ENCODE peak calls at places on chromosomes 16 and 17, in eight cellular contexts. One of them, this sample, is unnamed.
A peak's percentile ranks its signal among the peaks of the same experiment; 100 is the strongest.

GRCh38 chr17:15233022-15233805 is 31.9 kb downstream of the PMP22 start:
- DNase-seq in HCT116: no peak
- DNase-seq in OCI-LY7: peak; percentile 13
- DNase-seq in fibroblast of lung: peak; percentile 42
- DNase-seq in IMR-90: peak; percentile 75
- DNase-seq in PC-3: peak; percentile 79
- DNase-seq in endothelial cell of umbilical vein: peak; percentile 6
- DNase-seq in neural progenitor cell: peak; percentile 10
- DNase-seq in this sample: peak; percentile 62

GRCh38 chr16:66948034-66948821 is 12.8 kb upstream of the CES3 start:
- DNase-seq in PC-3: no peak
- DNase-seq in fibroblast of lung: no peak
- DNase-seq in OCI-LY7: no peak
- DNase-seq in endothelial cell of umbilical vein: peak; percentile 18
- DNase-seq in IMR-90: no peak
- DNase-seq in HCT116: no peak
- DNase-seq in neural progenitor cell: no peak
- DNase-seq in this sample: peak; percentile 68

GRCh38 chr16:69563605-69564580 is 1.9 kb upstream of the NFAT5 start:
- DNase-seq in endothelial cell of umbilical vein: peak; percentile 69
- DNase-seq in PC-3: peak; percentile 15
- DNase-seq in HCT116: no peak
- DNase-seq in fibroblast of lung: peak; percentile 17
- DNase-seq in neural progenitor cell: peak; percentile 92
- DNase-seq in IMR-90: peak; percentile 65
- DNase-seq in OCI-LY7: peak; percentile 71
- DNase-seq in this sample: peak; percentile 85

GRCh38 chr17:63531022-63531965 is 8.1 kb downstream of the KCNH6 start:
- DNase-seq in fibroblast of lung: no peak
- DNase-seq in PC-3: no peak
- DNase-seq in neural progenitor cell: no peak
- DNase-seq in endothelial cell of umbilical vein: no peak
- DNase-seq in HCT116: no peak
- DNase-seq in OCI-LY7: no peak
- DNase-seq in IMR-90: no peak
- DNase-seq in this sample: no peak

GRCh38 chr16:55494994-55495421 is 13.9 kb upstream of the LPCAT2 start:
- DNase-seq in HCT116: no peak
- DNase-seq in neural progenitor cell: peak; percentile 47
- DNase-seq in PC-3: peak; percentile 32
- DNase-seq in IMR-90: peak; percentile 96
- DNase-seq in fibroblast of lung: peak; percentile 97
- DNase-seq in endothelial cell of umbilical vein: peak; percentile 85
- DNase-seq in OCI-LY7: no peak
- DNase-seq in this sample: peak; percentile 70

GRCh38 chr16:72787130-72787518 is 260.8 kb downstream of the ZFHX3 start:
- DNase-seq in fibroblast of lung: no peak
- DNase-seq in PC-3: no peak
- DNase-seq in endothelial cell of umbilical vein: no peak
- DNase-seq in IMR-90: no peak
- DNase-seq in HCT116: no peak
- DNase-seq in neural progenitor cell: peak; percentile 29
- DNase-seq in OCI-LY7: no peak
- DNase-seq in this sample: no peak

GRCh38 chr16:55272787-55273186 is 51.2 kb upstream of the IRX6 start:
- DNase-seq in HCT116: no peak
- DNase-seq in PC-3: no peak
- DNase-seq in IMR-90: no peak
- DNase-seq in OCI-LY7: no peak
- DNase-seq in endothelial cell of umbilical vein: no peak
- DNase-seq in neural progenitor cell: no peak
- DNase-seq in fibroblast of lung: no peak
- DNase-seq in this sample: peak; percentile 81

GRCh38 chr17:45370949-45371413 is 54.2 kb upstream of the MAP3K14 start:
- DNase-seq in fibroblast of lung: peak; percentile 21
- DNase-seq in endothelial cell of umbilical vein: no peak
- DNase-seq in IMR-90: peak; percentile 50
- DNase-seq in PC-3: peak; percentile 31
- DNase-seq in OCI-LY7: no peak
- DNase-seq in neural progenitor cell: no peak
- DNase-seq in HCT116: peak; percentile 56
- DNase-seq in this sample: peak; percentile 54

GRCh38 chr17:32350662-32351418 is 883 bp downstream of the ZNF207 start:
- DNase-seq in neural progenitor cell: peak; percentile 50
- DNase-seq in PC-3: peak; percentile 38
- DNase-seq in HCT116: no peak
- DNase-seq in endothelial cell of umbilical vein: peak; percentile 71
- DNase-seq in IMR-90: peak; percentile 62
- DNase-seq in OCI-LY7: peak; percentile 72
- DNase-seq in fibroblast of lung: peak; percentile 81
- DNase-seq in this sample: peak; percentile 63

GRCh38 chr17:48484850-48485249 is 46.0 kb downstream of the HOXB1 start:
- DNase-seq in neural progenitor cell: no peak
- DNase-seq in fibroblast of lung: peak; percentile 61
- DNase-seq in IMR-90: peak; percentile 77
- DNase-seq in HCT116: peak; percentile 49
- DNase-seq in OCI-LY7: no peak
- DNase-seq in PC-3: peak; percentile 94
- DNase-seq in endothelial cell of umbilical vein: no peak
- DNase-seq in this sample: peak; percentile 87

GRCh38 chr16:53664724-53665345 is 38.8 kb downstream of the RPGRIP1L start:
- DNase-seq in neural progenitor cell: no peak
- DNase-seq in HCT116: no peak
- DNase-seq in PC-3: no peak
- DNase-seq in OCI-LY7: no peak
- DNase-seq in endothelial cell of umbilical vein: no peak
- DNase-seq in IMR-90: peak; percentile 84
- DNase-seq in fibroblast of lung: peak; percentile 74
- DNase-seq in this sample: no peak

GRCh38 chr17:34171245-34171818 is 83.8 kb upstream of the CCL2 start:
- DNase-seq in IMR-90: peak; percentile 53
- DNase-seq in neural progenitor cell: peak; percentile 57
- DNase-seq in PC-3: peak; percentile 54
- DNase-seq in endothelial cell of umbilical vein: peak; percentile 73
- DNase-seq in OCI-LY7: peak; percentile 63
- DNase-seq in fibroblast of lung: peak; percentile 53
- DNase-seq in HCT116: peak; percentile 12
- DNase-seq in this sample: peak; percentile 19

GRCh38 chr17:56598471-56598870 is 5.0 kb downstream of the NOG start:
- DNase-seq in IMR-90: peak; percentile 65
- DNase-seq in neural progenitor cell: no peak
- DNase-seq in PC-3: peak; percentile 79
- DNase-seq in OCI-LY7: no peak
- DNase-seq in HCT116: no peak
- DNase-seq in endothelial cell of umbilical vein: no peak
- DNase-seq in fibroblast of lung: no peak
- DNase-seq in this sample: no peak

GRCh38 chr16:30018731-30019158 is 4.3 kb upstream of the C16orf92 start:
- DNase-seq in neural progenitor cell: no peak
- DNase-seq in endothelial cell of umbilical vein: no peak
- DNase-seq in IMR-90: peak; percentile 40
- DNase-seq in PC-3: peak; percentile 49
- DNase-seq in OCI-LY7: no peak
- DNase-seq in HCT116: no peak
- DNase-seq in fibroblast of lung: no peak
- DNase-seq in this sample: peak; percentile 28

GRCh38 chr17:59121901-59122480 is 15.3 kb upstream of the TRIM37 start:
- DNase-seq in neural progenitor cell: no peak
- DNase-seq in fibroblast of lung: no peak
- DNase-seq in PC-3: no peak
- DNase-seq in HCT116: no peak
- DNase-seq in OCI-LY7: no peak
- DNase-seq in IMR-90: no peak
- DNase-seq in endothelial cell of umbilical vein: no peak
- DNase-seq in this sample: peak; percentile 67

GRCh38 chr16:6335072-6335471 is 997.6 kb upstream of the RBFOX1 start:
- DNase-seq in PC-3: peak; percentile 5
- DNase-seq in HCT116: no peak
- DNase-seq in fibroblast of lung: no peak
- DNase-seq in OCI-LY7: peak; percentile 12
- DNase-seq in neural progenitor cell: peak; percentile 43
- DNase-seq in IMR-90: no peak
- DNase-seq in endothelial cell of umbilical vein: no peak
- DNase-seq in this sample: no peak

GRCh38 chr17:81566461-81567126 is 14.4 kb upstream of the FAAP100 start:
- DNase-seq in IMR-90: peak; percentile 93
- DNase-seq in PC-3: peak; percentile 87
- DNase-seq in neural progenitor cell: no peak
- DNase-seq in fibroblast of lung: peak; percentile 89
- DNase-seq in HCT116: peak; percentile 41
- DNase-seq in endothelial cell of umbilical vein: peak; percentile 97
- DNase-seq in OCI-LY7: no peak
- DNase-seq in this sample: peak; percentile 79

GRCh38 chr16:12187939-12188673 is 211.6 kb downstream of the SNX29 start:
- DNase-seq in fibroblast of lung: no peak
- DNase-seq in HCT116: no peak
- DNase-seq in neural progenitor cell: no peak
- DNase-seq in IMR-90: no peak
- DNase-seq in endothelial cell of umbilical vein: no peak
- DNase-seq in OCI-LY7: no peak
- DNase-seq in PC-3: no peak
- DNase-seq in this sample: no peak

DNA sequence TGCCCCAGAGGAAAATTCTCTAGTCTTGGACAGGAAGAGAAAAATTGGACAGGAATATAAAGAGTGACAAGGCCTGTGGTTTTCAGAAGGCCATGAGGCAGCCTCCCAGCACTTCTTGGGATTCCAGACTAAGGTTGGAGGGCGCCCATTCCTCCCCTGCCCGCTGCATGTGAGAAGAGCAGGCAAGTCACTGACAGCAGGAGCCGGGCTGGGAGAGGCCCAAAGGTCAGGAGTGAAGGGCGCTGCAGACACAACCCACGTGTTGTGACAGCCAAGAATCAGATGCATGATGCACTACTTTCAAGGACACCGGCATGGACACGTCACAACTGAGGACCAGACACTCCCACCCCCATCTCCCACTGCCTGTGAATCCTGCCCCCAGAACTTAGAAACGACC is 256.7 kb downstream of the CBLN1 start:
- DNase-seq in HCT116: no peak
- DNase-seq in OCI-LY7: no peak
- DNase-seq in IMR-90: no peak
- DNase-seq in fibroblast of lung: no peak
- DNase-seq in endothelial cell of umbilical vein: no peak
- DNase-seq in PC-3: no peak
- DNase-seq in neural progenitor cell: no peak
- DNase-seq in this sample: no peak
- H4K20me1 ChIP-seq in HCT116: no peaks in the 10 kb centered on the region
- H4K20me1 ChIP-seq in OCI-LY7: no peaks in the 10 kb centered on the region
- H4K20me1 ChIP-seq in IMR-90: no peaks in the 10 kb centered on the region
- H4K20me1 ChIP-seq in fibroblast of lung: no peaks in the 10 kb centered on the region
- H4K20me1 ChIP-seq in endothelial cell of umbilical vein: no peaks in the 10 kb centered on the region
- H4K20me1 ChIP-seq in PC-3: no peaks in the 10 kb centered on the region
- H4K20me1 ChIP-seq in neural progenitor cell: no peaks in the 10 kb centered on the region
- H4K20me1 ChIP-seq in this sample: no peaks in the 10 kb centered on the region

DNA sequence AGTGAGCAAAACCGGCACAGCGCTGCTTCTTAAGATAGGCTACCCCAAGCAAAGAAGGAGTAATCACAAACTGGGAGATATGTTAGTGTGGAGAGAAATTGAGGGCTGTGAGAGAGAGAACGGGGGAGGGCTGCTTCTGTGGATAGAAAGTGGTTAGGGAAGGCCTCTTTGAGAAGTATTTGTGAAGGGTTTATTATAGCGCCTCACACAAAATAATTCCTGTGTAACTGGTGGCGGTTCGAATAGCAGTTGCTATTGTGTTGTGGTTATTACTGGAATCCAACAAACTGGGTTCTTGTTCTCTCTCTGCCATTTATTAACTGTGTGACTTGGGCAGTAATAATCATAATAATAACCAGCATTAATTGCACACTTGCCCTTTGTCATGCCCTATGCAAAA is 9.2 kb upstream of the CISD3 start:
- DNase-seq in PC-3: no peak
- DNase-seq in endothelial cell of umbilical vein: no peak
- DNase-seq in HCT116: no peak
- DNase-seq in neural progenitor cell: no peak
- DNase-seq in OCI-LY7: no peak
- DNase-seq in fibroblast of lung: no peak
- DNase-seq in IMR-90: no peak
- DNase-seq in this sample: no peak
- H4K20me1 ChIP-seq in PC-3: no peaks in the 10 kb centered on the region
- H4K20me1 ChIP-seq in endothelial cell of umbilical vein: no peaks in the 10 kb centered on the region
- H4K20me1 ChIP-seq in HCT116: no peaks in the 10 kb centered on the region
- H4K20me1 ChIP-seq in neural progenitor cell: peaks cover 32% of the 10 kb centered on the region
- H4K20me1 ChIP-seq in OCI-LY7: no peaks in the 10 kb centered on the region
- H4K20me1 ChIP-seq in fibroblast of lung: no peaks in the 10 kb centered on the region
- H4K20me1 ChIP-seq in IMR-90: no peaks in the 10 kb centered on the region
- H4K20me1 ChIP-seq in this sample: no peaks in the 10 kb centered on the region

GRCh38 chr16:17452931-17453330 is 17.8 kb downstream of the XYLT1 start:
- DNase-seq in OCI-LY7: no peak
- DNase-seq in endothelial cell of umbilical vein: no peak
- DNase-seq in IMR-90: peak; percentile 44
- DNase-seq in fibroblast of lung: no peak
- DNase-seq in HCT116: no peak
- DNase-seq in PC-3: no peak
- DNase-seq in neural progenitor cell: no peak
- DNase-seq in this sample: no peak
- H4K20me1 ChIP-seq in OCI-LY7: peaks cover 17% of the 10 kb centered on the region
- H4K20me1 ChIP-seq in endothelial cell of umbilical vein: no peaks in the 10 kb centered on the region
- H4K20me1 ChIP-seq in IMR-90: peaks cover 4% of the 10 kb centered on the region
- H4K20me1 ChIP-seq in fibroblast of lung: no peaks in the 10 kb centered on the region
- H4K20me1 ChIP-seq in HCT116: no peaks in the 10 kb centered on the region
- H4K20me1 ChIP-seq in PC-3: no peaks in the 10 kb centered on the region
- H4K20me1 ChIP-seq in neural progenitor cell: no peaks in the 10 kb centered on the region
- H4K20me1 ChIP-seq in this sample: no peaks in the 10 kb centered on the region

DNA sequence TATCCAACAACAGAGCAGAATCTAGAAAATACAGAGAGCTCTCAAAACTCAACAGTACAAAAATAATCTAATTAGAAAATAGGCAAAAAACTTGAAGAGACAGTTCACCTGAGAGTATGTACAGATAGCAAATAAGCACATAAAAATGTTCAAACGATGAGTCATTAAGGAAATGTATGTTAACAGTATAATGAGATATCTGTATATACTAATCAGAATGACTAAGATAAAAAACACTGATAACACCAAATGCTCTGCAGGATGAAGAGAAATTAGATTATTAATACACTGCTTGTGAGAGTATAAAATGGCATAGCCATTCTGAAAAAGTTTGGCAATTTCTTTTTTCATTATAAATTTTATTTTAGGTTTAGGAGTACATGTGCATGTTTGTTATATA is 1307.6 kb upstream of the GOT2 start:
- DNase-seq in fibroblast of lung: no peak
- DNase-seq in neural progenitor cell: no peak
- DNase-seq in IMR-90: no peak
- DNase-seq in PC-3: peak; percentile 3
- DNase-seq in endothelial cell of umbilical vein: no peak
- DNase-seq in OCI-LY7: no peak
- DNase-seq in HCT116: no peak
- DNase-seq in this sample: peak; percentile 8
- H4K20me1 ChIP-seq in fibroblast of lung: no peaks in the 10 kb centered on the region
- H4K20me1 ChIP-seq in neural progenitor cell: no peaks in the 10 kb centered on the region
- H4K20me1 ChIP-seq in IMR-90: no peaks in the 10 kb centered on the region
- H4K20me1 ChIP-seq in PC-3: no peaks in the 10 kb centered on the region
- H4K20me1 ChIP-seq in endothelial cell of umbilical vein: no peaks in the 10 kb centered on the region
- H4K20me1 ChIP-seq in OCI-LY7: no peaks in the 10 kb centered on the region
- H4K20me1 ChIP-seq in HCT116: no peaks in the 10 kb centered on the region
- H4K20me1 ChIP-seq in this sample: no peaks in the 10 kb centered on the region

DNA sequence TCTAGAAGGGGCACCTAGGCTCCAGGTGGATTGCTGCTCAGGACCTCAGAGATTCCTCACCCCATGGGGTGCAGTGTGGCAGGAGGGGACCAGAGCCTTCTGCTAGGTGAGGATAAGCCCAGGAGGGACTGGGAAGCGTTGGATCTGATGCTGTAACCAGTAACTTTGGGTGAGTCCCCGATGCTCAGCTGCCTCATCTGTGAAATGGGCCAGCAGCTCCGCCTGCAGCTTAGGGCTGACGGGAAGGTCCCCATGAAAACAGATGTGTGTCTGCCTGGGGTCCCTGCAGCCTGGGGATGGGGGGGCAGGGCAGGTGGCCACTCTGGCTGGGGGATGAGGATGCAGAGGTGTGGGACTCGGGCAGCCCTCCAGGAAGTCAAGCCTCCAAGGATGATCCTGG is 2.7 kb upstream of the CASKIN1 start:
- DNase-seq in HCT116: no peak
- DNase-seq in fibroblast of lung: no peak
- DNase-seq in PC-3: no peak
- DNase-seq in IMR-90: no peak
- DNase-seq in OCI-LY7: no peak
- DNase-seq in neural progenitor cell: no peak
- DNase-seq in endothelial cell of umbilical vein: no peak
- DNase-seq in this sample: no peak
- H4K20me1 ChIP-seq in HCT116: no peaks in the 10 kb centered on the region
- H4K20me1 ChIP-seq in fibroblast of lung: no peaks in the 10 kb centered on the region
- H4K20me1 ChIP-seq in PC-3: no peaks in the 10 kb centered on the region
- H4K20me1 ChIP-seq in IMR-90: no peaks in the 10 kb centered on the region
- H4K20me1 ChIP-seq in OCI-LY7: no peaks in the 10 kb centered on the region
- H4K20me1 ChIP-seq in neural progenitor cell: peaks cover 17% of the 10 kb centered on the region
- H4K20me1 ChIP-seq in endothelial cell of umbilical vein: no peaks in the 10 kb centered on the region
- H4K20me1 ChIP-seq in this sample: no peaks in the 10 kb centered on the region